ENCODE peak calls at places on chromosome 22, in seven cellular contexts. C is NCI-H2081; X is T-helper 1 cell; P is choroid plexus epithelial cell; I is stimulated activated CD8-positive, alpha-beta memory T cell treated with anti-CD3 and anti-CD28 coated beads, Interleukin-2, amount 100 ng/mL, for 1 hour; S is iris pigment epithelial cell; R is GM10248. D is an unnamed sample.
A peak's percentile ranks its signal among the peaks of the same experiment; 100 is the strongest.

GRCh38 chr22:38504731-38505594 is 1.1 kb downstream of the DDX17 start:
- DNase-seq in C (peak; percentile 27), X (peak; percentile 42), P (peak; percentile 61), I (peak; percentile 23), S (peak; percentile 65), R (peak; percentile 39), D (peak; percentile 44)

GRCh38 chr22:31995046-31995445 is 48.0 kb upstream of the SLC5A1 start:
- DNase-seq in C (no peak), X (no peak), P (peak; percentile 24), I (no peak), S (no peak), R (no peak), D (no peak)

GRCh38 chr22:35116817-35117216 is 50.9 kb downstream of the ISX start:
- DNase-seq in C (no peak), X (no peak), P (no peak), I (no peak), S (no peak), R (no peak), D (no peak)

GRCh38 chr22:39999144-39999757 is 4.5 kb downstream of the FAM83F start:
- DNase-seq in C (no peak), X (no peak), P (peak; percentile 97), I (no peak), S (peak; percentile 98), R (no peak), D (no peak)

GRCh38 chr22:47131611-47132427 is 369.4 kb downstream of the TBC1D22A start:
- DNase-seq in C (no peak), X (no peak), P (no peak), I (no peak), S (no peak), R (no peak), D (no peak)

GRCh38 chr22:30044369-30044768 is 35.9 kb upstream of the HORMAD2 start:
- DNase-seq in C (no peak), X (no peak), P (peak; percentile 96), I (no peak), S (peak; percentile 92), R (no peak), D (no peak)

GRCh38 chr22:36163497-36163896 is 2.9 kb upstream of the APOL3 start:
- DNase-seq in C (no peak), X (no peak), P (no peak), I (no peak), S (no peak), R (no peak), D (no peak)

GRCh38 chr22:48628891-48629559 is 1198.6 kb downstream of the BRD1 start:
- DNase-seq in C (no peak), X (no peak), P (no peak), I (no peak), S (no peak), R (no peak), D (no peak)

GRCh38 chr22:50082197-50082715 is 3.0 kb downstream of the MLC1 start:
- DNase-seq in C (no peak), X (no peak), P (no peak), I (no peak), S (no peak), R (no peak), D (no peak)

GRCh38 chr22:35467788-35468187 is 67.8 kb downstream of the MCM5 start:
- DNase-seq in C (no peak), X (no peak), P (peak; percentile 58), I (no peak), S (peak; percentile 45), R (no peak), D (no peak)

GRCh38 chr22:23553922-23554870 is 25.9 kb downstream of the IGLL1 start:
- DNase-seq in C (no peak), X (no peak), P (no peak), I (no peak), S (no peak), R (no peak), D (no peak)

GRCh38 chr22:45448431-45448830 is 34.9 kb downstream of the RIBC2 start:
- DNase-seq in C (no peak), X (no peak), P (no peak), I (no peak), S (no peak), R (no peak), D (no peak)

GRCh38 chr22:43951391-43951790 is 3.9 kb upstream of the SAMM50 start:
- DNase-seq in C (no peak), X (no peak), P (no peak), I (no peak), S (no peak), R (no peak), D (no peak)

GRCh38 chr22:39212721-39213376 is 31.9 kb downstream of the PDGFB start:
- DNase-seq in C (no peak), X (no peak), P (peak; percentile 82), I (no peak), S (peak; percentile 64), R (no peak), D (no peak)

GRCh38 chr22:46410291-46410808 is 74.8 kb downstream of the TRMU start:
- DNase-seq in C (no peak), X (no peak), P (no peak), I (no peak), S (no peak), R (no peak), D (no peak)

GRCh38 chr22:44928711-44929347 is 81.0 kb downstream of the PHF21B start:
- DNase-seq in C (no peak), X (no peak), P (no peak), I (no peak), S (no peak), R (no peak), D (no peak)

GRCh38 chr22:33821290-33821689 is 99.0 kb downstream of the LARGE1 start:
- DNase-seq in C (no peak), X (no peak), P (no peak), I (no peak), S (no peak), R (no peak), D (no peak)

GRCh38 chr22:31442768-31443489 is 43.5 kb downstream of the DRG1 start:
- DNase-seq in C (no peak), X (no peak), P (no peak), I (no peak), S (no peak), R (no peak), D (no peak)

GRCh38 chr22:25663654-25664053 is 78.3 kb upstream of the MYO18B start:
- DNase-seq in C (no peak), X (no peak), P (no peak), I (no peak), S (no peak), R (no peak), D (no peak)

GRCh38 chr22:49561338-49561737 is 266.3 kb downstream of the BRD1 start:
- DNase-seq in C (no peak), X (no peak), P (no peak), I (no peak), S (no peak), R (no peak), D (no peak)

GRCh38 chr22:38570841-38571364 is 920 bp upstream of the DMC1 start:
- DNase-seq in C (peak; percentile 22), X (peak; percentile 20), P (peak; percentile 36), I (no peak), S (peak; percentile 24), R (peak; percentile 23), D (peak; percentile 21)

GRCh38 chr22:44719586-44720368 is 17.8 kb downstream of the PRR5 start:
- DNase-seq in C (no peak), X (no peak), P (no peak), I (no peak), S (no peak), R (no peak), D (no peak)

GRCh38 chr22:42688241-42688913 is 32.3 kb downstream of the A4GALT start:
- DNase-seq in C (peak; percentile 66), X (no peak), P (peak; percentile 96), I (no peak), S (peak; percentile 92), R (no peak), D (no peak)

GRCh38 chr22:34736081-34736480 is 329.9 kb upstream of the ISX start:
- DNase-seq in C (no peak), X (no peak), P (no peak), I (no peak), S (no peak), R (no peak), D (no peak)

GRCh38 chr22:26573026-26573662 is 16.8 kb downstream of the TPST2 start:
- DNase-seq in C (no peak), X (no peak), P (no peak), I (no peak), S (no peak), R (no peak), D (no peak)

GRCh38 chr22:24859587-24859986 is 53.6 kb downstream of the SGSM1 start:
- DNase-seq in C (no peak), X (no peak), P (no peak), I (no peak), S (no peak), R (no peak), D (no peak)

GRCh38 chr22:46192210-46192993 is 42.1 kb downstream of the PPARA start:
- DNase-seq in C (peak; percentile 82), X (no peak), P (no peak), I (no peak), S (no peak), R (no peak), D (no peak)

GRCh38 chr22:41411021-41411851 is 29.5 kb downstream of the TEF start:
- DNase-seq in C (no peak), X (no peak), P (no peak), I (no peak), S (no peak), R (no peak), D (no peak)

GRCh38 chr22:48705917-48706605 is 1121.6 kb downstream of the BRD1 start:
- DNase-seq in C (no peak), X (no peak), P (no peak), I (no peak), S (no peak), R (no peak), D (no peak)

GRCh38 chr22:20084547-20085413 is 4.7 kb downstream of the DGCR8 start:
- DNase-seq in C (no peak), X (no peak), P (peak; percentile 12), I (no peak), S (no peak), R (no peak), D (no peak)

GRCh38 chr22:29715705-29716104 is 4.1 kb upstream of the CABP7 start:
- DNase-seq in C (no peak), X (no peak), P (no peak), I (no peak), S (no peak), R (no peak), D (no peak)

GRCh38 chr22:26800858-26801257 is 143.5 kb downstream of the MIAT start:
- DNase-seq in C (no peak), X (no peak), P (peak; percentile 16), I (no peak), S (peak; percentile 27), R (no peak), D (no peak)

GRCh38 chr22:32836286-32836859 is 34.9 kb downstream of the TIMP3 start:
- DNase-seq in C (no peak), X (no peak), P (peak; percentile 49), I (no peak), S (peak; percentile 17), R (peak; percentile 37), D (no peak)

GRCh38 chr22:38949889-38950405 is 7.5 kb upstream of the APOBEC3A start:
- DNase-seq in C (no peak), X (no peak), P (peak; percentile 14), I (no peak), S (no peak), R (no peak), D (no peak)

GRCh38 chr22:45640941-45641621 is 30.6 kb upstream of the ATXN10 start:
- DNase-seq in C (no peak), X (no peak), P (no peak), I (no peak), S (no peak), R (no peak), D (no peak)

GRCh38 chr22:25193548-25193947 is 6.1 kb upstream of the CRYBB3 start:
- DNase-seq in C (no peak), X (no peak), P (peak; percentile 2), I (no peak), S (no peak), R (no peak), D (no peak)

GRCh38 chr22:38946771-38947170 is 10.6 kb upstream of the APOBEC3A start:
- DNase-seq in C (no peak), X (no peak), P (no peak), I (no peak), S (no peak), R (no peak), D (no peak)

D was measured in CD4-positive, alpha-beta T cell.